ENCODE peak calls at places on chromosomes 2 and 18, in six cellular contexts. E is neuronal stem cell, M is IMR-90, J is H9, N is H1, K is trophoblast cell. P is an unnamed sample.

GRCh38 chr18:66616523-66616983 is 12.7 kb upstream of the CDH19 start:
- DNase-seq in E (no peak), M (no peak), J (peak), N (no peak), K (no peak), P (no peak)

GRCh38 chr18:76445741-76446232 is 49.3 kb downstream of the ZNF516 start:
- DNase-seq in E (no peak), M (no peak), J (no peak), N (no peak), K (no peak), P (peak)

GRCh38 chr2:29000481-29000880 is 19.4 kb downstream of the TOGARAM2 start:
- DNase-seq in E (no peak), M (peak), J (no peak), N (no peak), K (no peak), P (no peak)

GRCh38 chr2:58571181-58571852 is 330.2 kb upstream of the FANCL start:
- DNase-seq in E (peak), M (peak), J (peak), N (peak), K (peak), P (peak)

GRCh38 chr18:48948112-48949050 is 2.4 kb downstream of the SMAD7 start:
- DNase-seq in E (no peak), M (peak), J (peak), N (no peak), K (peak), P (peak)

GRCh38 chr2:192146069-192147006 is 48.4 kb downstream of the TMEFF2 start:
- DNase-seq in E (no peak), M (peak), J (no peak), N (no peak), K (no peak), P (peak)

GRCh38 chr2:174836345-174836999 is 72.2 kb upstream of the CHRNA1 start:
- DNase-seq in E (no peak), M (peak), J (no peak), N (no peak), K (peak), P (peak)

GRCh38 chr2:84704505-84705244 is 176.2 kb downstream of the TRABD2A start:
- DNase-seq in E (no peak), M (peak), J (no peak), N (no peak), K (no peak), P (no peak)

GRCh38 chr2:216700088-216700567 is 4.8 kb upstream of the IGFBP5 start:
- DNase-seq in E (no peak), M (no peak), J (no peak), N (no peak), K (no peak), P (no peak)

GRCh38 chr2:33405180-33406105 is 71.0 kb upstream of the RASGRP3 start:
- DNase-seq in E (no peak), M (peak), J (no peak), N (no peak), K (no peak), P (no peak)

GRCh38 chr2:263774-264492 is at the start of gene SH3YL1:
- DNase-seq in E (no peak), M (no peak), J (peak), N (no peak), K (peak), P (no peak)

GRCh38 chr2:26982102-26982742 is 11.8 kb downstream of the MAPRE3 start:
- DNase-seq in E (no peak), M (peak), J (peak), N (no peak), K (no peak), P (peak)

GRCh38 chr2:177916342-177916741 is 156.2 kb downstream of the PDE11A start:
- DNase-seq in E (no peak), M (no peak), J (no peak), N (no peak), K (no peak), P (no peak)

GRCh38 chr2:148130571-148130970 is 109.7 kb downstream of the MBD5 start:
- DNase-seq in E (no peak), M (peak), J (no peak), N (no peak), K (no peak), P (peak)

GRCh38 chr18:48028081-48028480 is 97.6 kb upstream of the SMAD2 start:
- DNase-seq in E (no peak), M (no peak), J (no peak), N (no peak), K (no peak), P (no peak)

GRCh38 chr2:218022131-218022850 is 19.5 kb upstream of the TNS1 start:
- DNase-seq in E (no peak), M (no peak), J (peak), N (no peak), K (no peak), P (no peak)

GRCh38 chr18:49784427-49785185 is 28.7 kb downstream of the ACAA2 start:
- DNase-seq in E (no peak), M (peak), J (no peak), N (no peak), K (no peak), P (no peak)

GRCh38 chr2:239965318-239965717 is 59.8 kb downstream of the NDUFA10 start:
- DNase-seq in E (no peak), M (no peak), J (no peak), N (no peak), K (no peak), P (no peak)

GRCh38 chr2:104976603-104977120 is 61.2 kb upstream of the MRPS9 start:
- DNase-seq in E (no peak), M (no peak), J (peak), N (no peak), K (no peak), P (no peak)

GRCh38 chr2:152103271-152103670 is 4.4 kb upstream of the CACNB4 start:
- DNase-seq in E (no peak), M (no peak), J (no peak), N (no peak), K (peak), P (no peak)

GRCh38 chr2:178301595-178302324 is 107.4 kb downstream of the OSBPL6 start:
- DNase-seq in E (no peak), M (no peak), J (no peak), N (no peak), K (no peak), P (peak)

GRCh38 chr2:219142329-219142728 is 18.3 kb downstream of the NHEJ1 start:
- DNase-seq in E (no peak), M (peak), J (no peak), N (no peak), K (no peak), P (peak)

GRCh38 chr18:6109743-6110142 is 214.4 kb upstream of the TMEM200C start:
- DNase-seq in E (no peak), M (no peak), J (no peak), N (no peak), K (no peak), P (no peak)

GRCh38 chr18:62881509-62882016 is 166.2 kb downstream of the PHLPP1 start:
- DNase-seq in E (no peak), M (peak), J (no peak), N (no peak), K (no peak), P (peak)

GRCh38 chr2:98479959-98480524 is 35.4 kb downstream of the INPP4A start:
- DNase-seq in E (no peak), M (peak), J (no peak), N (no peak), K (no peak), P (peak)

GRCh38 chr18:47254341-47254939 is 3.0 kb upstream of the SKOR2 start:
- DNase-seq in E (peak), M (peak), J (peak), N (no peak), K (peak), P (peak)

GRCh38 chr2:171434671-171434980 is 600 bp downstream of the DCAF17 start:
- DNase-seq in E (no peak), M (no peak), J (peak), N (no peak), K (no peak), P (no peak)

GRCh38 chr2:171432206-171432968 is 1.4 kb downstream of the METTL8 start:
- DNase-seq in E (no peak), M (peak), J (no peak), N (no peak), K (no peak), P (peak)

GRCh38 chr2:171436307-171436706 is 2.3 kb downstream of the DCAF17 start:
- DNase-seq in E (no peak), M (peak), J (no peak), N (no peak), K (peak), P (peak)

GRCh38 chr2:171432969-171433762 is 624 bp downstream of the METTL8 start:
- DNase-seq in E (no peak), M (peak), J (peak), N (no peak), K (peak), P (peak)

GRCh38 chr2:171433763-171434670 is at the start of the genes DCAF17 and METTL8:
- DNase-seq in E (peak), M (peak), J (peak), N (peak), K (peak), P (peak)
- H3K4ac ChIP-seq in E (peak), M (peak), J (no peak), N (peak), K (peak), P (peak)

GRCh38 chr2:231308219-231308618 is 87.3 kb upstream of the B3GNT7 start:
- DNase-seq in E (no peak), M (no peak), J (no peak), N (no peak), K (no peak), P (no peak)

GRCh38 chr2:231305221-231305620 is 90.3 kb upstream of the B3GNT7 start:
- DNase-seq in E (no peak), M (no peak), J (no peak), N (no peak), K (no peak), P (no peak)

GRCh38 chr2:231306791-231307440 is 88.6 kb upstream of the B3GNT7 start:
- DNase-seq in E (no peak), M (no peak), J (no peak), N (no peak), K (peak), P (no peak)

GRCh38 chr2:231312066-231312465 is 83.4 kb upstream of the B3GNT7 start:
- DNase-seq in E (no peak), M (no peak), J (no peak), N (no peak), K (no peak), P (no peak)

GRCh38 chr2:231308631-231309414 is 86.7 kb upstream of the B3GNT7 start:
- DNase-seq in E (no peak), M (peak), J (no peak), N (no peak), K (peak), P (peak)
- H2AFZ ChIP-seq in E (no peak), M (peak), J (no peak), N (no peak), K (no peak), P (no peak)

DNA sequence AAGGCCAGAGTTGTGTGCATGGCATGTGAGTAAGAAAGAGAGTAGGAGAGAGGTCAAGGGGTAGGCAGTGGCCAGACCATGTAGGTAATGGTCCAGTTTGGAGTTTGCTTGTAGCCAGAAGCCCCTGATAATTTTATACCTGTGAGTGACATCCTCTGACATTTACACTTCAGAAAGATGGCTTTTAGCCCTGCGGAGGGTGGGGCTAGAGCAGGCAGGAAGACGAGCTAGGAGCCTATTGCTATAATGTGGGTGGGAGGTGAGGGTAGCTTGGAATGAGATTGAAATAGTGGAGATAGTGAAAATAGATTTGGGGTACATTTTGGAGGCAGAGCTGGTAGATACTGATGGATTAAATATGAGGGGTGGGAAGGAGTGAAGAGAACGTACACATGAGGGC is 48.8 kb upstream of the MGAT5 start:
- DNase-seq in E (no peak), M (no peak), J (no peak), N (no peak), K (no peak), P (no peak)
- H2BK5ac ChIP-seq in E (no peak), M (no peak), J (no peak), N (peak), K (no peak), P (no peak)

GRCh38 chr2:233139875-233140585 is 79.9 kb downstream of the INPP5D start:
- DNase-seq in E (no peak), M (no peak), J (no peak), N (no peak), K (no peak), P (no peak)
- H3K4ac ChIP-seq in E (no peak), M (no peak), J (no peak), N (peak), K (peak), P (no peak)

DNA sequence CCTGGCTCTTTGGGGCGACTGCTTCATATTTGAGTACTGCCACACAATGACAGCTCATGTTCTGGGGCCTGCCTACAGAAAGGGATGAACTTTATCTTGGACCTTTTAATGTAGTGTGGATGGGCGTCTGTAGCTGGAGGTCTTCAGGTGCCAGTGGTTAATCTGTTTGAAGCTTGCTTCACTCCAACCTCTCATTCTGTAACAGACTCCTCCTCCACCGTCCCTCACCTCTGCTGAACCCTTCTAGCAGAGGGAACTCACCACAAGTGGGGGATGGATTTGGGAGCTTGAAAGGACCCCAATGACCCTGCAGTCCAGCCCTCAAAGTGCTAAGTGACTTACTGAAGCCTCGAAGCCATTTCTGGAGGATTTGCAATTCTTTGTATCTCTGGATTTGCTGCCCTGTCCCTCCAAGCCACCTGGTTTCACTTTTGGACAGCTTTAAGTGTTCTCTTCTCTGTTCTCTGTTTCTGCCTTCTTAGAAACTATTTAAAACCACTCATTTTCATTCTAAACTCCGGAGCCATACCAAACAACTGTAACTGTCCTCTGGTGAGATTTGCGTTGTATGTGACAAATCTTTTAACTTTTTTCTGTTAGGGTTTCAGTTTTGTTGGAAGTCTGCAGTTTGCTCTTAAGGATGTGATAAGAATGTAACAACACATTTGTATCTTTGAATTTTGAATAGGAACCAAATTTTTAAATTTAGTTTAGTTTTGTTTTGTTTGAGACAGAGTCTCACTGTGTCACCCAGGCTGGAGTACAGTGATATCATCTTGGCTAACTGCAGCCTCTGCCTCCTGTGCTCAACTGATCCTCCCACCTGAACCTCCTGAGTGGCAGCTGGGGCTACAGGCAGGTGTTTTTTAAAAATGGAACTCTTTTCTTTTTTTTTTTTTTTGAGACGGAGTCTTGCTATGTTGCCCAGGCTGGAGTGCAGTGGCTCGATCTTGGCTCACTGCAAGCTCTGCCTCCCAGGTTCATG is 37.0 kb upstream of the CASP8 start:
- DNase-seq in E (no peak), M (no peak), J (no peak), N (no peak), K (no peak), P (no peak)
- H2AFZ ChIP-seq in E (no peak), M (peak), J (no peak), N (no peak), K (no peak), P (no peak)

GRCh38 chr2:47339745-47340541 is 63.0 kb upstream of the MSH2 start:
- DNase-seq in E (no peak), M (peak), J (no peak), N (no peak), K (peak), P (peak)

GRCh38 chr2:47336259-47337238 is 66.4 kb upstream of the MSH2 start:
- DNase-seq in E (no peak), M (peak), J (no peak), N (no peak), K (peak), P (no peak)

DNA sequence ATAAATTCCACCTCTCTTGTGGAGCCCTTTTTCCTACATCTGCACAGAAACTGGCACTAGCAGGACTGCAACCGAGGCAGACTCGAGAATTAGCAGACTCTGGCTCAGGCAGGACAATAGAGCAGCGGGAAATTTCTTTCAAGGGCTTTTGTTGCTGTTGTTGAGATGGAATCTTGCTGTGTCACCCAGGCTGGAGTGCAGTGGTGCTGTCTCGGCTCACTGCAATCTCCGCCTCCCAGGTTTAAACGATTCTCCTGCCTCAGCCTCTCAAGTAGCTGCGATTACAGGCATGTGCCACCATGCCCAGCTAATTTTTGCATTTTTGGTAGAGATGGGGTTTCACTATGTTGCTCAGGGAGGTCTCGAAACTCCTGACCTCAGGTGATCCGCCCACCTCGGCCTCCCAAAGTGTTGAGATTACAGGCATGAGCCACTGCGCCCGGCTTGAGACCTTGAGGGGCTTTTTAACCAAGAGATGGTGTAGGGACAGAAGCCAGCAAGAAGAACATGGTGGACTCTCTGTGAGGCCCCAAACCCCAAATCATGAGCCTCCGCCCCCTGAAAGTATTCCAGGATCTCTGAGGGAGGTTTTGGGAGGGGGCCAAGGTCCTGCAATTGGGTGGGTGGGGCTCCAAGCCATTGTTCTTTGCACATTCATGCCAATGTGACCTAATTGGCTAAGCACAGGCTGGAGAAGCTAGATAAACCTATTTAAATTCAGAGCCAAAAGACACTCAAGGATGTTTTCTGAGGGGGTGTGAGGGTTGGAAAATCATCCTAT is 68.4 kb upstream of the MSH2 start:
- DNase-seq in E (peak), M (no peak), J (peak), N (no peak), K (no peak), P (no peak)
- H2BK5ac ChIP-seq in E (no peak), M (no peak), J (no peak), N (peak), K (no peak), P (no peak)